ENCODE peak calls at places on chromosomes 11 and 22, in four cellular contexts. O, T, G and C are unnamed samples.

GRCh38 chr11:417652-418342 is 3.0 kb upstream of the SIGIRR start:
- DNase-seq in O (no peak), T (no peak), G (no peak), C (no peak)

GRCh38 chr11:77211040-77211451 is 83.0 kb downstream of the MYO7A start:
- DNase-seq in O (no peak), T (no peak), G (no peak), C (no peak)

GRCh38 chr11:6824461-6824860 is 21.0 kb upstream of the OR10A5 start:
- DNase-seq in O (no peak), T (no peak), G (no peak), C (no peak)

GRCh38 chr22:27474112-27474571 is 327.4 kb downstream of the MN1 start:
- DNase-seq in O (peak; percentile 63), T (no peak), G (no peak), C (no peak)

GRCh38 chr11:1858576-1858975 is 5.7 kb downstream of the LSP1 start:
- DNase-seq in O (no peak), T (no peak), G (no peak), C (no peak)

GRCh38 chr22:20116376-20116950 is 559 bp downstream of the RANBP1 start:
- DNase-seq in O (no peak), T (peak; percentile 13), G (no peak), C (peak; percentile 31)

GRCh38 chr11:102115557-102115956 is 5.3 kb downstream of the YAP1 start:
- DNase-seq in O (peak; percentile 54), T (peak; percentile 78), G (no peak), C (peak; percentile 79)

GRCh38 chr11:65069217-65069616 is 10.9 kb upstream of the NAALADL1 start:
- DNase-seq in O (no peak), T (no peak), G (no peak), C (no peak)

GRCh38 chr11:36361901-36362391 is 65.9 kb downstream of the PRR5L start:
- DNase-seq in O (no peak), T (peak; percentile 19), G (no peak), C (peak; percentile 72)

GRCh38 chr11:26844963-26845362 is 123.1 kb upstream of the SLC5A12 start:
- DNase-seq in O (no peak), T (no peak), G (no peak), C (no peak)

GRCh38 chr11:28058333-28058732 is 49.6 kb downstream of the KIF18A start:
- DNase-seq in O (no peak), T (peak; percentile 1), G (no peak), C (no peak)

GRCh38 chr11:48141475-48142100 is 75.0 kb upstream of the OR4B1 start:
- DNase-seq in O (no peak), T (no peak), G (no peak), C (no peak)

GRCh38 chr11:60515144-60515855 is at the start of gene MS4A13:
- DNase-seq in O (no peak), T (no peak), G (no peak), C (no peak)

GRCh38 chr11:16098827-16099226 is 257.5 kb downstream of the SOX6 start:
- DNase-seq in O (no peak), T (no peak), G (no peak), C (no peak)

GRCh38 chr11:2399488-2400068 is 972 bp upstream of the TSSC4 start:
- DNase-seq in O (peak; percentile 14), T (peak; percentile 57), G (no peak), C (no peak)

GRCh38 chr11:121892131-121892681 is 223.8 kb downstream of the BLID start:
- DNase-seq in O (peak; percentile 55), T (peak; percentile 3), G (peak; percentile 87), C (no peak)

GRCh38 chr22:46537221-46537945 is at the start of gene CELSR1:
- DNase-seq in O (peak; percentile 50), T (peak; percentile 87), G (no peak), C (peak; percentile 80)

GRCh38 chr11:45208135-45208534 is 61.7 kb downstream of the PRDM11 start:
- DNase-seq in O (no peak), T (no peak), G (no peak), C (no peak)

GRCh38 chr11:46637546-46637945 is 20.2 kb downstream of the ATG13 start:
- DNase-seq in O (no peak), T (no peak), G (no peak), C (no peak)

GRCh38 chr11:76782526-76783293 is 446 bp upstream of the TSKU start:
- DNase-seq in O (peak; percentile 99), T (peak; percentile 98), G (peak; percentile 86), C (peak; percentile 97)

GRCh38 chr11:74284466-74284865 is 27.0 kb downstream of the P4HA3 start:
- DNase-seq in O (no peak), T (no peak), G (no peak), C (no peak)

GRCh38 chr11:19966927-19967326 is 193.3 kb downstream of the DBX1 start:
- DNase-seq in O (no peak), T (no peak), G (no peak), C (no peak)
- TF ChIP-seq EZH2 in O (no peak), T (no peak), G (no peak), C (no peak)

DNA sequence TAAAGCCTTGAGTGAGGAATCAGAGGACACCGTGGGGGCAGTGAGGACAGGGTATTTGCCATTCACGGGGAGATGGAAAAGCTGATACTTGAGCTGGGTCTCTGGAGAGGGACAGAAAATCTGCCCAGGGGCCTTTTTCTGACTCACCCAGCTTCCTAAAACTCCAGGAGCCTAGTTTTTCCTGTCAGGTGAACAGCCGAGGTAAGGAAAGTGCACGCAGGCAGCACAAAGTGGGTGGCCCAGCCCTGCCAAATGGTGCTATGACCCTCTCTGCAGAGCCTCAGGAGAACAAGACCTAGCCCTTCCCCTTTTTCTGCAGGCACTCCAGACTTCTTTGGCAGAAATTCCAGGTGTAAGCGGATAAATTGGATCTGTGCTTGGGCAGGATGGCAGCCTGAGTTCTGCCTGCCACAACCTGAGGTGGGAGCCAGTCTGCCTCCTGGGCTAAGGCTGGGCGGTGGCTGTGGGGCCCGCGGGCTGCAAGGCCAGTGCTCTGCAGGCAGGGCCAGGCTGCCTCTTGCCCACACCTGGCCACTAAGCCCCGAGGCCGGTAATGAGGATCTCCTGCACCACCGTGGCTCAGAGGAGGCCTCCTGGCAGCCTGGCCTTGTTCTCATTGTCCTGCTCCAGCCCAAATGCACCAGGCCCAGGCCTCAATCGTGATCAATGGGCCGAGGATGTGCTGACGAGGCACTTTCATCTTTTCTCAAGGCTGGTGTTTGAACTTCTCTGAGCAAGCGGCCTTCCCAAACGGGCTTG is 72.9 kb upstream of the LMO1 start:
- DNase-seq in O (no peak), T (no peak), G (no peak), C (no peak)
- TF ChIP-seq EZH2 in O (no peak), T (no peak), G (no peak), C (no peak)

GRCh38 chr11:134779179-134779578 is 367.1 kb upstream of the B3GAT1 start:
- DNase-seq in O (no peak), T (no peak), G (no peak), C (no peak)
- TF ChIP-seq EZH2 in O (no peak), T (no peak), G (no peak), C (no peak)

GRCh38 chr22:37448521-37449150 is 21.4 kb upstream of the ELFN2 start:
- DNase-seq in O (no peak), T (no peak), G (no peak), C (no peak)
- TF ChIP-seq EZH2 in O (no peak), T (no peak), G (no peak), C (no peak)

GRCh38 chr11:112289588-112290461 is 29.2 kb upstream of the PLET1 start:
- DNase-seq in O (peak; percentile 93), T (peak; percentile 88), G (peak; percentile 52), C (peak; percentile 89)
- TF ChIP-seq EZH2 in O (no peak), T (no peak), G (no peak), C (no peak)